ENCODE peak calls at places on chromosomes 16 and 17, in five cellular contexts. One of them, this sample, is unnamed.

GRCh38 chr16:55655709-55656694 is at the start of gene SLC6A2:
- DNase-seq in spleen: no peak
- DNase-seq in colonic mucosa: no peak
- DNase-seq in psoas muscle: peak
- DNase-seq in SK-N-SH: peak
- DNase-seq in this sample: no peak

GRCh38 chr16:56800355-56800754 is 64.7 kb upstream of the SLC12A3 start:
- DNase-seq in spleen: no peak
- DNase-seq in colonic mucosa: no peak
- DNase-seq in psoas muscle: no peak
- DNase-seq in SK-N-SH: no peak
- DNase-seq in this sample: peak

GRCh38 chr17:2040942-2041560 is 771 bp upstream of the OVCA2 start:
- DNase-seq in spleen: peak
- DNase-seq in colonic mucosa: no peak
- DNase-seq in psoas muscle: no peak
- DNase-seq in SK-N-SH: no peak
- DNase-seq in this sample: no peak

GRCh38 chr16:21580807-21581206 is 18.6 kb upstream of the METTL9 start:
- DNase-seq in spleen: peak
- DNase-seq in colonic mucosa: no peak
- DNase-seq in psoas muscle: no peak
- DNase-seq in SK-N-SH: no peak
- DNase-seq in this sample: no peak

GRCh38 chr17:72562628-72563188 is 441.9 kb downstream of the SOX9 start:
- DNase-seq in spleen: no peak
- DNase-seq in colonic mucosa: no peak
- DNase-seq in psoas muscle: no peak
- DNase-seq in SK-N-SH: no peak
- DNase-seq in this sample: no peak

GRCh38 chr17:10556301-10557005 is 7.0 kb upstream of the MYH2 start:
- DNase-seq in spleen: no peak
- DNase-seq in colonic mucosa: no peak
- DNase-seq in psoas muscle: no peak
- DNase-seq in SK-N-SH: no peak
- DNase-seq in this sample: peak

GRCh38 chr16:80174416-80174815 is 366.4 kb upstream of the DYNLRB2 start:
- DNase-seq in spleen: no peak
- DNase-seq in colonic mucosa: no peak
- DNase-seq in psoas muscle: no peak
- DNase-seq in SK-N-SH: no peak
- DNase-seq in this sample: peak

GRCh38 chr17:53454337-53454736 is 368.4 kb upstream of the KIF2B start:
- DNase-seq in spleen: no peak
- DNase-seq in colonic mucosa: no peak
- DNase-seq in psoas muscle: no peak
- DNase-seq in SK-N-SH: no peak
- DNase-seq in this sample: no peak

GRCh38 chr17:75909812-75910274 is 5.2 kb upstream of the MRPL38 start:
- DNase-seq in spleen: no peak
- DNase-seq in colonic mucosa: no peak
- DNase-seq in psoas muscle: no peak
- DNase-seq in SK-N-SH: peak
- DNase-seq in this sample: peak

GRCh38 chr17:14337596-14338079 is 36.8 kb downstream of the HS3ST3B1 start:
- DNase-seq in spleen: no peak
- DNase-seq in colonic mucosa: no peak
- DNase-seq in psoas muscle: no peak
- DNase-seq in SK-N-SH: no peak
- DNase-seq in this sample: no peak

GRCh38 chr17:37146578-37147119 is 197.9 kb downstream of the AATF start:
- DNase-seq in spleen: no peak
- DNase-seq in colonic mucosa: no peak
- DNase-seq in psoas muscle: no peak
- DNase-seq in SK-N-SH: peak
- DNase-seq in this sample: no peak

GRCh38 chr17:78664476-78665384 is 87.5 kb upstream of the DNAH17 start:
- DNase-seq in spleen: peak
- DNase-seq in colonic mucosa: no peak
- DNase-seq in psoas muscle: no peak
- DNase-seq in SK-N-SH: no peak
- DNase-seq in this sample: peak

GRCh38 chr17:36608794-36609497 is 7.6 kb downstream of the MRM1 start:
- DNase-seq in spleen: no peak
- DNase-seq in colonic mucosa: peak
- DNase-seq in psoas muscle: peak
- DNase-seq in SK-N-SH: no peak
- DNase-seq in this sample: peak

GRCh38 chr16:89031715-89032659 is 55.0 kb upstream of the CBFA2T3 start:
- DNase-seq in spleen: peak
- DNase-seq in colonic mucosa: peak
- DNase-seq in psoas muscle: peak
- DNase-seq in SK-N-SH: no peak
- DNase-seq in this sample: no peak

GRCh38 chr17:19785854-19786253 is 37.8 kb upstream of the ALDH3A1 start:
- DNase-seq in spleen: no peak
- DNase-seq in colonic mucosa: no peak
- DNase-seq in psoas muscle: no peak
- DNase-seq in SK-N-SH: no peak
- DNase-seq in this sample: no peak

GRCh38 chr17:37726248-37726647 is 18.6 kb downstream of the HNF1B start:
- DNase-seq in spleen: no peak
- DNase-seq in colonic mucosa: no peak
- DNase-seq in psoas muscle: no peak
- DNase-seq in SK-N-SH: no peak
- DNase-seq in this sample: no peak

GRCh38 chr17:71080937-71081336 is 911.6 kb downstream of the KCNJ2 start:
- DNase-seq in spleen: no peak
- DNase-seq in colonic mucosa: no peak
- DNase-seq in psoas muscle: no peak
- DNase-seq in SK-N-SH: no peak
- DNase-seq in this sample: no peak

GRCh38 chr17:51035436-51035835 is 85.2 kb downstream of the SPAG9 start:
- DNase-seq in spleen: no peak
- DNase-seq in colonic mucosa: no peak
- DNase-seq in psoas muscle: no peak
- DNase-seq in SK-N-SH: no peak
- DNase-seq in this sample: peak

GRCh38 chr17:73968680-73969079 is 234.8 kb upstream of the RPL38 start:
- DNase-seq in spleen: no peak
- DNase-seq in colonic mucosa: no peak
- DNase-seq in psoas muscle: no peak
- DNase-seq in SK-N-SH: no peak
- DNase-seq in this sample: no peak

GRCh38 chr17:35740997-35741931 is 9.8 kb downstream of the RASL10B start:
- DNase-seq in spleen: no peak
- DNase-seq in colonic mucosa: no peak
- DNase-seq in psoas muscle: no peak
- DNase-seq in SK-N-SH: peak
- DNase-seq in this sample: no peak

GRCh38 chr17:57582881-57583756 is 162.0 kb downstream of the CCDC182 start:
- DNase-seq in spleen: no peak
- DNase-seq in colonic mucosa: no peak
- DNase-seq in psoas muscle: no peak
- DNase-seq in SK-N-SH: no peak
- DNase-seq in this sample: no peak

GRCh38 chr17:1779571-1780074 is 17.8 kb downstream of the SERPINF1 start:
- DNase-seq in spleen: no peak
- DNase-seq in colonic mucosa: peak
- DNase-seq in psoas muscle: peak
- DNase-seq in SK-N-SH: peak
- DNase-seq in this sample: peak

GRCh38 chr16:68276223-68276622 is 11.9 kb downstream of the SLC7A6 start:
- DNase-seq in spleen: no peak
- DNase-seq in colonic mucosa: no peak
- DNase-seq in psoas muscle: no peak
- DNase-seq in SK-N-SH: no peak
- DNase-seq in this sample: no peak

GRCh38 chr17:57808882-57809281 is 41.0 kb downstream of the MRPS23 start:
- DNase-seq in spleen: no peak
- DNase-seq in colonic mucosa: no peak
- DNase-seq in psoas muscle: no peak
- DNase-seq in SK-N-SH: peak
- DNase-seq in this sample: no peak

GRCh38 chr16:80947708-80948615 is 58.7 kb downstream of the CMC2 start:
- DNase-seq in spleen: no peak
- DNase-seq in colonic mucosa: no peak
- DNase-seq in psoas muscle: no peak
- DNase-seq in SK-N-SH: no peak
- DNase-seq in this sample: peak

GRCh38 chr16:73054732-73055481 is 7.0 kb upstream of the ZFHX3 start:
- DNase-seq in spleen: no peak
- DNase-seq in colonic mucosa: no peak
- DNase-seq in psoas muscle: no peak
- DNase-seq in SK-N-SH: peak
- DNase-seq in this sample: peak

DNA sequence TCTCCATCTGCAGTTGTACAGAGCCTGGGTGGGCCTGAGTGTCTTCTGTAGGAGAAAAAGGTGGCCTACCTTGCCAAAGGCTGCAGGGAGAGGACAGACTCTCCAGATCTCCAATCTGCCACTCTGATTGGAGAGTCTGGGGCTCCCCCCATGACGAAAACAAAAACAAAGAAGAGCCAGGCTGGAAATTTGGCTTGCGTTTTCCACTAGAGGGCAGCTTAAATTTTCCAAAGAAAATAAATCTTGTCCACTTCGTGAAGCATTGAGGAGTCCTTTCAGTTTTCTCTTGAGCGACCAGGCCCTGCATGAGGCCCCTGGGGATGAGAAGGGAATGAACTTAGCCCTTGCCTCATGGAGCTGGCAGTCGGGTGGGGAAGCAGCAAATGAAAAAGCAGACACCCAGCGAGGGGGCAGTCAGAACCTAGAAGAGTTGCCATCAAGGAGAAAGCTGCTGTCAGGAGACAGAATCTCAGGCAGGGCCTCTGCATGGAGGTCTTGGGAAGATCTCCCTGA is 8.2 kb upstream of the SHCBP1 start:
- DNase-seq in spleen: no peak
- DNase-seq in colonic mucosa: peak
- DNase-seq in psoas muscle: no peak
- DNase-seq in SK-N-SH: peak
- DNase-seq in this sample: peak
- H3K4me3 ChIP-seq in spleen: no peak
- H3K4me3 ChIP-seq in colonic mucosa: no peak
- H3K4me3 ChIP-seq in psoas muscle: no peak
- H3K4me3 ChIP-seq in SK-N-SH: no peak
- H3K4me3 ChIP-seq in this sample: peak

GRCh38 chr16:30082545-30083090 is 6.8 kb downstream of the PPP4C start:
- DNase-seq in spleen: no peak
- DNase-seq in colonic mucosa: no peak
- DNase-seq in psoas muscle: no peak
- DNase-seq in SK-N-SH: no peak
- DNase-seq in this sample: no peak
- TF ChIP-seq CTCF in spleen: no peak
- TF ChIP-seq CTCF in colonic mucosa: no peak
- TF ChIP-seq CTCF in psoas muscle: no peak
- TF ChIP-seq CTCF in SK-N-SH: peak
- TF ChIP-seq CTCF in this sample: peak

GRCh38 chr16:58198022-58198683 is at the start of gene CSNK2A2:
- DNase-seq in spleen: peak
- DNase-seq in colonic mucosa: peak
- DNase-seq in psoas muscle: peak
- DNase-seq in SK-N-SH: peak
- DNase-seq in this sample: peak

GRCh38 chr16:58198739-58199411 is 969 bp upstream of the CSNK2A2 start:
- DNase-seq in spleen: no peak
- DNase-seq in colonic mucosa: no peak
- DNase-seq in psoas muscle: no peak
- DNase-seq in SK-N-SH: no peak
- DNase-seq in this sample: no peak

GRCh38 chr16:58195771-58196170 is 2.1 kb downstream of the CSNK2A2 start:
- DNase-seq in spleen: no peak
- DNase-seq in colonic mucosa: no peak
- DNase-seq in psoas muscle: no peak
- DNase-seq in SK-N-SH: no peak
- DNase-seq in this sample: no peak

GRCh38 chr16:58196898-58197313 is 1.0 kb downstream of the CSNK2A2 start:
- DNase-seq in spleen: no peak
- DNase-seq in colonic mucosa: no peak
- DNase-seq in psoas muscle: no peak
- DNase-seq in SK-N-SH: peak
- DNase-seq in this sample: peak

GRCh38 chr16:58197314-58198012 is 443 bp downstream of the CSNK2A2 start:
- DNase-seq in spleen: peak
- DNase-seq in colonic mucosa: no peak
- DNase-seq in psoas muscle: peak
- DNase-seq in SK-N-SH: peak
- DNase-seq in this sample: no peak
- H3K4me3 ChIP-seq in spleen: peak
- H3K4me3 ChIP-seq in colonic mucosa: peak
- H3K4me3 ChIP-seq in psoas muscle: peak
- H3K4me3 ChIP-seq in SK-N-SH: peak
- H3K4me3 ChIP-seq in this sample: peak

GRCh38 chr16:11422381-11423314 is 77.4 kb downstream of the RMI2 start:
- DNase-seq in spleen: no peak
- DNase-seq in colonic mucosa: no peak
- DNase-seq in psoas muscle: no peak
- DNase-seq in SK-N-SH: no peak
- DNase-seq in this sample: no peak

GRCh38 chr16:11420895-11421294 is 75.6 kb downstream of the RMI2 start:
- DNase-seq in spleen: no peak
- DNase-seq in colonic mucosa: no peak
- DNase-seq in psoas muscle: no peak
- DNase-seq in SK-N-SH: no peak
- DNase-seq in this sample: no peak

GRCh38 chr16:11424118-11424460 is 78.8 kb downstream of the RMI2 start:
- DNase-seq in spleen: no peak
- DNase-seq in colonic mucosa: no peak
- DNase-seq in psoas muscle: no peak
- DNase-seq in SK-N-SH: no peak
- DNase-seq in this sample: no peak

GRCh38 chr16:11425140-11425539 is 79.9 kb downstream of the RMI2 start:
- DNase-seq in spleen: no peak
- DNase-seq in colonic mucosa: no peak
- DNase-seq in psoas muscle: no peak
- DNase-seq in SK-N-SH: no peak
- DNase-seq in this sample: no peak

DNA sequence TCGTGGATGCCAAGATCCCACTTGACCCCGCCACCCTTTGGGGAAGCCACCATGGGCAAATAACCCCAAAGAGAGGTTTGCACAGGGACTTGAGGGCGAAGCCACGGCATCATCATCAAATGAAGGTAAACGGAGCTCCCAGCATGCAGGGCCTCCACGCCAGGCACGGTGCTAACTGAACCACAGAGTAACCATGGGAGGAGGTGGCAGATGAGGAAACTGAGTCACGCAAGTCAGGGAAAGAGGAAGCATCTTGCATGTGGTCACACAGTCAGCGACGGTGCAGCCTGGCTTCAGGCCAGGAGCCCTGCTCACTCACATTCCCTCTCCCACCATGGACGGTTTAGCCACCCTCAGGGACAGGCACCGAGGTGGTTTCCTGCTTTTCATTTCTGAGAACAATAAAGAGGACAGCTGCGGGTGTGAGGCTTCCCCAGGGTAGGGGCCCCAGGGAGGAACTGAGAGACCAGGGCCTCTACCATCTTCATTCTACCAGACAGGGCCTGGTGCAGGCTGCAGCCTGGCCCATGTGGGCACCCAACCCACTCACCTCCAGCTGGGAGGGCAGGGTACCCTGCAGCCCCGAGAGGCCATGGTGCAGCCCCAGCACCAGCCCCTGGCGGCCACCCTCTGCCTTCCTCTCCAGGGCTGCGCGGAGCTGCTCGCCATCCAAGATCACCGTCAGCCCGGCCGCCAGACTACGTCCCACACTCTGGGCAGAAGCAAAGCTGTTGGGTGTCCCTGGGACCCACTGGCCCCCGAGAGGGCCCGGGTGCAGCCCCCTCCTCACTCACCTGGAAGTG is 78.3 kb downstream of the RMI2 start:
- DNase-seq in spleen: no peak
- DNase-seq in colonic mucosa: no peak
- DNase-seq in psoas muscle: no peak
- DNase-seq in SK-N-SH: no peak
- DNase-seq in this sample: no peak
- TF ChIP-seq CTCF in spleen: no peak
- TF ChIP-seq CTCF in colonic mucosa: no peak
- TF ChIP-seq CTCF in psoas muscle: no peak
- TF ChIP-seq CTCF in SK-N-SH: no peak
- TF ChIP-seq CTCF in this sample: no peak

This sample was measured in cardiac fibroblast.